ENCODE peak calls at places on chromosomes 2 and 18, in eight cellular contexts. P, K, Z, T, N, S, V and Y are unnamed samples.

GRCh38 chr2:237915576-237915975 is 51.2 kb upstream of the UBE2F start:
- DNase-seq in P (no peak), K (no peak), Z (peak; percentile 20), T (peak; percentile 40), N (peak; percentile 57), S (no peak), V (no peak), Y (no peak)

GRCh38 chr2:68294187-68294586 is 25.6 kb downstream of the CNRIP1 start:
- DNase-seq in P (no peak), K (no peak), Z (no peak), T (no peak), N (no peak), S (no peak), V (no peak), Y (no peak)

GRCh38 chr2:135925571-135925970 is 49.3 kb upstream of the MCM6 start:
- DNase-seq in P (no peak), K (no peak), Z (no peak), T (no peak), N (no peak), S (no peak), V (no peak), Y (no peak)

GRCh38 chr2:53103661-53104060 is 663.9 kb upstream of the CHAC2 start:
- DNase-seq in P (no peak), K (no peak), Z (no peak), T (no peak), N (no peak), S (no peak), V (no peak), Y (no peak)

GRCh38 chr2:236507393-236508085 is 62.1 kb upstream of the ACKR3 start:
- DNase-seq in P (no peak), K (no peak), Z (no peak), T (peak; percentile 77), N (peak; percentile 90), S (peak; percentile 50), V (no peak), Y (peak; percentile 84)

GRCh38 chr18:23825496-23825895 is 136.2 kb downstream of the LAMA3 start:
- DNase-seq in P (no peak), K (no peak), Z (no peak), T (no peak), N (no peak), S (no peak), V (no peak), Y (no peak)

GRCh38 chr18:69250305-69251151 is 150.2 kb upstream of the DOK6 start:
- DNase-seq in P (no peak), K (no peak), Z (no peak), T (no peak), N (no peak), S (no peak), V (no peak), Y (no peak)

GRCh38 chr2:65350714-65351113 is 81.7 kb downstream of the SPRED2 start:
- DNase-seq in P (peak; percentile 41), K (no peak), Z (no peak), T (no peak), N (no peak), S (no peak), V (peak; percentile 50), Y (no peak)

GRCh38 chr2:78994789-78995188 is 30.7 kb upstream of the REG3G start:
- DNase-seq in P (no peak), K (no peak), Z (no peak), T (no peak), N (no peak), S (no peak), V (no peak), Y (no peak)

GRCh38 chr2:234249873-234250272 is 199.4 kb downstream of the SPP2 start:
- DNase-seq in P (peak; percentile 70), K (no peak), Z (no peak), T (no peak), N (no peak), S (no peak), V (no peak), Y (no peak)

GRCh38 chr18:32696376-32696775 is 76.4 kb downstream of the KLHL14 start:
- DNase-seq in P (no peak), K (no peak), Z (no peak), T (no peak), N (no peak), S (no peak), V (no peak), Y (no peak)

GRCh38 chr2:127039387-127040031 is 67.4 kb downstream of the BIN1 start:
- DNase-seq in P (no peak), K (no peak), Z (peak; percentile 72), T (peak; percentile 56), N (peak; percentile 47), S (no peak), V (no peak), Y (no peak)

GRCh38 chr2:63723709-63724108 is 118.0 kb upstream of the UGP2 start:
- DNase-seq in P (no peak), K (no peak), Z (no peak), T (no peak), N (no peak), S (no peak), V (no peak), Y (no peak)

GRCh38 chr18:7945882-7946281 is 378.8 kb downstream of the PTPRM start:
- DNase-seq in P (peak; percentile 87), K (no peak), Z (no peak), T (peak; percentile 69), N (no peak), S (no peak), V (no peak), Y (no peak)

GRCh38 chr18:5294113-5294617 is 1.4 kb downstream of the ZBTB14 start:
- DNase-seq in P (no peak), K (peak; percentile 20), Z (no peak), T (peak; percentile 73), N (no peak), S (no peak), V (peak; percentile 16), Y (no peak)

DNA sequence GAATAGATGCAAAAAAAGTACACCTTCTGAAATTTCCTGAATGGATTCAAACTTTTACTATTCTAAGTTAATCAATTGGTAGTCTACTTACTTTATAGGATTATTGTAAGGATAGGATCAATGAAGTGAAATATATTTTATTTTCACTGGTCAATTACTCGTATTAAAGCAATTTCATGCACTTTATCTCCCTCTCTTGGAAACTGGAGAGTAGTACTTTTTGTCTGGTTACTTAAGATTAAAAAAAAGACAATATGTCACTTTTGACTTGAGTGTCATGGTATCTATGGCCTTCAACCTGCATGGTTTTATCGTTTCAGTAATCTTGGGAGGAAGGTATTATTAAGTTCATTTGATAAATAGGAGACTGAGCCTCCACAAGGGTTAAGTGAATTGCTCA is 1.0 kb upstream of the KYNU start:
- DNase-seq in P (peak; percentile 51), K (no peak), Z (no peak), T (no peak), N (no peak), S (no peak), V (no peak), Y (no peak)
- H3K4me1 ChIP-seq in P (peaks cover 57% of the 10 kb centered on the region), K (no peaks in the 10 kb centered on the region), Z (peaks cover 25% of the 10 kb centered on the region), T (no peaks in the 10 kb centered on the region), N (peaks cover 3% of the 10 kb centered on the region), S (no peaks in the 10 kb centered on the region), V (no peaks in the 10 kb centered on the region), Y (no peaks in the 10 kb centered on the region)

DNA sequence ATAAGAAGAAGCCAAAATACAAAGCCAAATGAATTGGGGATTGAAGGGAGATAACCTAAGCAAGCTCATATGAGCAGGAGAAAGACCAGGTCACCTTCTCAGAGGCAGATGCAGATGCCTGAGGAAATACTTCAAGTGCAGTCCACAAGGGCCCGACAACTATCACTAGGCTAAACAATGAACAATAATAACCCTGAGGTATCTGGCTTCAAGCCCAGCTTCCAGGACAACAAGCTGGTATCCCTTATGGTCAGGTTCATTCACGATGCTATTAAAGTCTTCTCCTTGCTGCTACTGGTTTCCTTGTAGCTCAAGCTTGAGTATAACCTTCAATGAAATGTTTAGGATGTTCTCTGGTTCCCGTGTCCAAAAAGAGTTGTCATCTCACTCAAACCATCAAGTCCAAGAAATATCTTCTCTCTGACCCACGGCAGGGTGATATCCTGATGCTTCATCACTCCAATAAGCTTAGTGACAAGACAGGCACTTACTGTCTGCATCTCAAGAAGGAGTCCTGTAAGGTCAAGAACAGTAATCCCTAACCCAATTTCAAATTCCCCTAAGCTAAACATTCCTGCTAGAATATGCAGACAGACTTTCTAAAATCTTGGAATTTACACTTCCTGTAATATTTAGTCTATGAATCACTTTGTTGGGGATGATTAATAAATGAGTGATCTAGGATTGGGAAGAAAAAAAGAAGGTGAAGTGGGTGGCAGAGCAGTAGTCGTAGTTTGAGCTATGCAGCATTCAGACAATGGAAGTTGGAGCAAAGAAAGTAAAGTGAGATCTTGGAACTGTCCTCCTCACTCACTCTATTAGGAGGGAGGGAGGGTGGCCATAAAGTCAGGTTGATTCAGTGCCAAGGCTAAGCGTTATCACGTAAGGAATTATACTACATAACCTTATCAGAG is 33.1 kb downstream of the CHN1 start:
- DNase-seq in P (peak; percentile 76), K (no peak), Z (no peak), T (no peak), N (no peak), S (no peak), V (no peak), Y (no peak)
- TF ChIP-seq EP300 in P (peak; percentile 59), K (no peak), Z (no peak), T (no peak), N (no peak), S (no peak), V (no peak), Y (no peak)

DNA sequence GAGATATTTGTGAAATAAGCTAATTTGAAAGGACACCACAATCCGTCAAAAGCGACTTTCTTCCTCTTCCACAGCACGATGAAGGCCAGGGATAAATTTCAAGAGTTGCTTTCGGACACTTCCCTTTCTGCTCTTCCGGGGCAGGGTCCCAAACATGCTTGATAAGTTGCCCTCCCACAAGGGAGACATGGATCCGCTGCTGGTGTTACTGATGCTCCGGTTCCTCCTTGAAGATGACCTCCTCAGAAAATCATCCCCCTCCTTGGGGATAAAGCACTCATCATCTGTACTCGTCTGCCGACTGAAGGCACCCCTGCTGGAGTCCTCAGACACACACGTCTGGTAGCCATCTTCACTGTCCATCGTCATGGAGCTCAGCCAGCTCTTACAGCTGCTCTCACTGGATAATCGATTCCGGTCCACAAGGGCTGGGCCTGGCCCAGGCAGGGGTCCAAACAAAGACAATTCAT is 28.2 kb downstream of the CYTIP start:
- DNase-seq in P (no peak), K (no peak), Z (no peak), T (no peak), N (no peak), S (no peak), V (peak; percentile 9), Y (no peak)
- H3K4me1 ChIP-seq in P (no peaks in the 10 kb centered on the region), K (no peaks in the 10 kb centered on the region), Z (no peaks in the 10 kb centered on the region), T (no peaks in the 10 kb centered on the region), N (no peaks in the 10 kb centered on the region), S (no peaks in the 10 kb centered on the region), V (no peaks in the 10 kb centered on the region), Y (no peaks in the 10 kb centered on the region)

GRCh38 chr18:70377857-70378701 is 89.2 kb downstream of the SOCS6 start:
- DNase-seq in P (no peak), K (no peak), Z (no peak), T (no peak), N (no peak), S (no peak), V (peak; percentile 71), Y (no peak)

GRCh38 chr18:70384181-70384790 is 95.4 kb downstream of the SOCS6 start:
- DNase-seq in P (peak; percentile 91), K (no peak), Z (no peak), T (no peak), N (no peak), S (no peak), V (no peak), Y (no peak)

GRCh38 chr18:70382032-70382431 is 93.2 kb downstream of the SOCS6 start:
- DNase-seq in P (peak; percentile 52), K (no peak), Z (no peak), T (no peak), N (no peak), S (no peak), V (no peak), Y (no peak)

GRCh38 chr18:70382992-70383717 is 94.3 kb downstream of the SOCS6 start:
- DNase-seq in P (no peak), K (no peak), Z (no peak), T (no peak), N (no peak), S (no peak), V (no peak), Y (no peak)

GRCh38 chr18:70380915-70381896 is 92.4 kb downstream of the SOCS6 start:
- DNase-seq in P (peak; percentile 44), K (no peak), Z (no peak), T (no peak), N (no peak), S (no peak), V (peak; percentile 70), Y (no peak)
- TF ChIP-seq EP300 in P (no peak), K (no peak), Z (no peak), T (no peak), N (no peak), S (no peak), V (no peak), Y (no peak)